ENCODE peak calls at places on chromosomes 12 and 14, in ten cellular contexts. D, R, M, O, N, J, T, U, Q and S are unnamed samples.

GRCh38 chr12:111028830-111029229 is 108.5 kb upstream of the MYL2 start:
- DNase-seq in D (no peak), R (no peak), M (no peak), O (no peak), N (no peak), J (no peak), T (no peak), U (no peak), Q (no peak), S (no peak)

GRCh38 chr14:20684662-20685456 is 499 bp downstream of the RNASE4 start:
- DNase-seq in D (no peak), R (no peak), M (peak), O (peak), N (peak), J (no peak), T (peak), U (no peak), Q (no peak), S (no peak)

GRCh38 chr14:39265032-39265431 is 31.3 kb downstream of the MIA2 start:
- DNase-seq in D (no peak), R (peak), M (peak), O (peak), N (no peak), J (peak), T (no peak), U (no peak), Q (no peak), S (no peak)

GRCh38 chr12:19066471-19067001 is 63.0 kb upstream of the PLEKHA5 start:
- DNase-seq in D (no peak), R (no peak), M (no peak), O (no peak), N (no peak), J (peak), T (no peak), U (no peak), Q (no peak), S (no peak)

GRCh38 chr12:7493006-7493405 is 10.6 kb downstream of the CD163 start:
- DNase-seq in D (no peak), R (no peak), M (no peak), O (no peak), N (no peak), J (no peak), T (no peak), U (no peak), Q (no peak), S (no peak)

GRCh38 chr14:95547626-95548327 is 12.9 kb downstream of the GLRX5 start:
- DNase-seq in D (no peak), R (peak), M (peak), O (peak), N (peak), J (peak), T (no peak), U (no peak), Q (no peak), S (no peak)

GRCh38 chr14:96086574-96087077 is 47.5 kb downstream of the C14orf132 start:
- DNase-seq in D (no peak), R (no peak), M (no peak), O (peak), N (no peak), J (no peak), T (no peak), U (no peak), Q (no peak), S (no peak)

GRCh38 chr12:115385141-115385540 is 701.2 kb upstream of the TBX3 start:
- DNase-seq in D (no peak), R (no peak), M (no peak), O (no peak), N (no peak), J (no peak), T (no peak), U (no peak), Q (no peak), S (no peak)

GRCh38 chr12:51766067-51766466 is 82.5 kb downstream of the FIGNL2 start:
- DNase-seq in D (no peak), R (no peak), M (no peak), O (no peak), N (no peak), J (no peak), T (no peak), U (no peak), Q (no peak), S (no peak)

GRCh38 chr12:75747572-75747995 is 236.2 kb upstream of the KRR1 start:
- DNase-seq in D (no peak), R (no peak), M (peak), O (peak), N (no peak), J (no peak), T (no peak), U (no peak), Q (no peak), S (peak)

GRCh38 chr14:58100735-58101368 is 51.2 kb downstream of the ARMH4 start:
- DNase-seq in D (no peak), R (no peak), M (peak), O (peak), N (no peak), J (no peak), T (no peak), U (no peak), Q (no peak), S (no peak)

GRCh38 chr12:60059180-60059579 is 463.4 kb downstream of the SLC16A7 start:
- DNase-seq in D (no peak), R (no peak), M (no peak), O (no peak), N (no peak), J (no peak), T (no peak), U (no peak), Q (no peak), S (no peak)

GRCh38 chr12:28191690-28192089 is 1.4 kb downstream of the CCDC91 start:
- DNase-seq in D (no peak), R (no peak), M (peak), O (peak), N (no peak), J (peak), T (no peak), U (no peak), Q (no peak), S (no peak)

GRCh38 chr12:54358945-54359761 is 5.1 kb downstream of the GPR84 start:
- DNase-seq in D (peak), R (peak), M (peak), O (peak), N (peak), J (peak), T (peak), U (peak), Q (peak), S (peak)
- TF ChIP-seq CTCF in D (no peak), R (no peak), M (no peak), O (no peak), N (no peak), J (no peak), T (no peak), U (no peak), Q (no peak), S (no peak)

DNA sequence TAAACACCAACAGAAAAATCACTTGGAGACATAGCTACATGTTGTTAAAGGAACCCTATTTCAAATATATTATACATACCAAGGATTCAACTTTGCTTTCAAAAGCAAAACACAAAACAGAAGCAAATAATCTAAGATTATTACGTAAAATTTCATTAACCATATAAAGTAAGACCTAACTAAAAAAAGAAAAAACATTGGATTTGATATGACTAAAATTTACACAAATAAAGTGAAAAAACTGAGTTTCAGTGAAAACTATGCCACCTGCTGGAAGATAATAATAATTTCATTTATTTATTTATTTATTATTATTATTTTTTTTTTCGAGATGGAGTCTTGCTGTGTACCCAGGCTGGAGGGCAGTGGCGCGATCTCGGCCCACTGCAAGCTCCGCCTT is 45.2 kb downstream of the WDHD1 start:
- DNase-seq in D (no peak), R (no peak), M (peak), O (peak), N (no peak), J (no peak), T (no peak), U (no peak), Q (no peak), S (no peak)
- TF ChIP-seq CTCF in D (peak), R (no peak), M (no peak), O (peak), N (peak), J (no peak), T (no peak), U (no peak), Q (no peak), S (peak)

GRCh38 chr12:48041591-48042423 is 37.5 kb upstream of the COL2A1 start:
- DNase-seq in D (no peak), R (no peak), M (no peak), O (no peak), N (no peak), J (no peak), T (no peak), U (no peak), Q (no peak), S (no peak)

GRCh38 chr12:48045061-48045846 is 41.0 kb upstream of the COL2A1 start:
- DNase-seq in D (no peak), R (no peak), M (no peak), O (no peak), N (no peak), J (no peak), T (no peak), U (no peak), Q (no peak), S (no peak)

GRCh38 chr12:48045965-48046364 is 41.7 kb upstream of the COL2A1 start:
- DNase-seq in D (no peak), R (no peak), M (no peak), O (no peak), N (no peak), J (no peak), T (no peak), U (no peak), Q (no peak), S (no peak)

GRCh38 chr12:48043771-48044170 is 39.5 kb upstream of the COL2A1 start:
- DNase-seq in D (no peak), R (no peak), M (no peak), O (no peak), N (no peak), J (no peak), T (no peak), U (no peak), Q (no peak), S (no peak)

DNA sequence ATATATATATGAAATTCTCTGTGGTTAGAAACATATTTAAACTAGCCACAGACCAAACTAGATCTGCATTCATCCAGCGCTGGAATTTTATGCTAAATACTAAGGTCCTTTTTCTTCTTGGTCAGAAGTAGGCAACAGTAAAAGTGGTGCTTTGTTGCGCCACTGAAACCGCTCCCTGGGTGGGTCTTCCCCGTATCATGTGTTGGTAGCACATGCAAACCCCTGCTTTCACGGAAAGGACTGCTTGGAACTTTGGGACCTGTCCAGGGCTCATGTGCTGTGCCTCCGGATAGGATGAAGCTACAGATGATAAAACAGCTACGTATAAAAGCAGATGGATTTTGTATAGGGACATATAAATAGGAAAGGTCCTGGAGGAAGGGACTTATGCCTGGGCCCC is 40.1 kb upstream of the COL2A1 start:
- DNase-seq in D (no peak), R (no peak), M (no peak), O (no peak), N (no peak), J (no peak), T (no peak), U (no peak), Q (no peak), S (no peak)
- TF ChIP-seq CTCF in D (no peak), R (no peak), M (no peak), O (no peak), N (no peak), J (no peak), T (no peak), U (no peak), Q (no peak), S (no peak)

GRCh38 chr12:47875732-47876131 is 29.1 kb downstream of the VDR start:
- DNase-seq in D (no peak), R (no peak), M (no peak), O (no peak), N (no peak), J (no peak), T (no peak), U (no peak), Q (no peak), S (no peak)

GRCh38 chr12:47877081-47877480 is 27.7 kb downstream of the VDR start:
- DNase-seq in D (no peak), R (no peak), M (no peak), O (no peak), N (no peak), J (no peak), T (no peak), U (no peak), Q (no peak), S (no peak)

GRCh38 chr12:47878293-47878917 is 26.4 kb downstream of the VDR start:
- DNase-seq in D (no peak), R (no peak), M (no peak), O (no peak), N (no peak), J (no peak), T (no peak), U (no peak), Q (no peak), S (no peak)

GRCh38 chr12:47874316-47874715 is 30.5 kb downstream of the VDR start:
- DNase-seq in D (no peak), R (no peak), M (no peak), O (no peak), N (no peak), J (no peak), T (no peak), U (no peak), Q (no peak), S (no peak)

DNA sequence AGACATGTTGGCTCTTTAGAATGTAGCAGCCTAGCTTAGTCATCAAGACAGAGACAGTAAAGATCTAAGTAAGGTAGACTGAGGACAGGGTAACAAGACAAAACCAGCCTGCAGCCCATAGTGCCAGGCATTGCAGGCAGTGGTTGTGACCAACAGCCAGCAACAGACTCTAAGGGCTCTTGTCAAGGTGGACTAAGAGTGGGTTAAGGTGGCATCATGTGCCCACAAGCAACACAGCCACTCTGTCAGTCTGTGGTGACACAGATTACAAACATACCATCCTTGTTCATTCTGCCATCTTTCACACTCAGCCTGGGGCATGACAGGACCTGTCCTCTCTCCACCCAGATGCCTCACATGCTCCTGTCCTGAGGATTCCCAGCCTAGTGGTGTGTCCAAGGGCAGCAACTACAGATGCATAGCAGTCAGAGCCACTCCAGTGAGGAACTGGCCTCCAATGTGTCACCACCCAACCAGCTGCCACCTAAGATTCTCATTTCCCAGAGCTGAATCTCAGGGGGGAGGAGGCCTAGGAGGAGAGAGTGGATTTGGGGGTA is 28.3 kb downstream of the VDR start:
- DNase-seq in D (no peak), R (no peak), M (no peak), O (no peak), N (no peak), J (no peak), T (no peak), U (no peak), Q (no peak), S (no peak)
- TF ChIP-seq CTCF in D (no peak), R (no peak), M (no peak), O (no peak), N (no peak), J (no peak), T (no peak), U (no peak), Q (no peak), S (no peak)

DNA sequence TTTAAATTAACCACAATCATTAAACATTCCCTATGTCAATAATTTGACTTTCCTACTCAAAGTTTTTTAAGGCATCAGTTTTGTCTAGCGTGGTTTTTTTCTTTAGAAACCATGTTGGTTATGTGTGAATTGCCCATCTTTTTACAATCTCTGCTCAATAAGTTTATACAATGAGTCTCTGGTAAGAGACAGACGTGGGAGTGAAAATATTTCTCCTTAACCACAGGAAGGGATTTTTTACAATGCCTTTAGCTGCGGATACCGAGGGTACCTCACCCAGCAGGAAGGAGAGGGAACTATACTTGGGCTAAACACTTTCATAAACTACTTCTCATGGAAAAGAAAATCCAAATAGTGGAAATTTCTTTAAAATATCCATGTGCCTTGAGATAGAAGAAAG is 191.4 kb upstream of the BCL2L14 start:
- DNase-seq in D (no peak), R (no peak), M (no peak), O (peak), N (no peak), J (no peak), T (no peak), U (no peak), Q (no peak), S (no peak)
- TF ChIP-seq CTCF in D (no peak), R (no peak), M (no peak), O (no peak), N (no peak), J (no peak), T (no peak), U (no peak), Q (no peak), S (no peak)

GRCh38 chr12:125552223-125552747 is 487.1 kb downstream of the AACS start:
- DNase-seq in D (no peak), R (no peak), M (no peak), O (no peak), N (no peak), J (no peak), T (no peak), U (no peak), Q (no peak), S (no peak)

GRCh38 chr12:125549171-125549570 is 483.9 kb downstream of the AACS start:
- DNase-seq in D (no peak), R (no peak), M (no peak), O (no peak), N (no peak), J (no peak), T (no peak), U (no peak), Q (no peak), S (no peak)

GRCh38 chr12:125544979-125545378 is 479.7 kb downstream of the AACS start:
- DNase-seq in D (no peak), R (no peak), M (no peak), O (no peak), N (no peak), J (no peak), T (no peak), U (no peak), Q (no peak), S (no peak)

DNA sequence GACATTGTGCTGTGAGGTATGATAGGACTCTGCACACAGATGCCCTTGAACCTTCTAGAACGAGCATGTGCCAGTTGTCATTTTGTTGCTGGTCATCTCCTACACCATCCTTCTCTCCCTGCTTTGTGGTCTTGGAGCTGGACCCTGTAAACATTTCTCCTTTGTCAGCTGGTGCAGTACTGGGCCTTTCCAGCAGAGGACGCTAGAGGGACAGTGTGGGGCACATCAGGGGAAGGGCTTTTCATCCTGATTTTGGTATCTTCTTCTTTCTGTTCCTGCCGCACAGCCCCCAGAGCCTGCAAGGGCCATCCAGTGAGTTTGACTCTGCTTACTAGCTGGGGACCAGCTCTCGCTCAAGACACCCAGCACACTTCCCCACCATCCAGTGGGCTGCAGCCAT is 484.6 kb downstream of the AACS start:
- DNase-seq in D (no peak), R (peak), M (no peak), O (no peak), N (peak), J (no peak), T (peak), U (no peak), Q (no peak), S (no peak)
- TF ChIP-seq CTCF in D (no peak), R (peak), M (peak), O (peak), N (peak), J (peak), T (peak), U (no peak), Q (peak), S (peak)

GRCh38 chr14:100289916-100290606 is 16.2 kb downstream of the SLC25A29 start:
- DNase-seq in D (no peak), R (no peak), M (no peak), O (no peak), N (peak), J (no peak), T (peak), U (peak), Q (no peak), S (no peak)

GRCh38 chr14:100292301-100292775 is 13.9 kb downstream of the SLC25A29 start:
- DNase-seq in D (no peak), R (no peak), M (no peak), O (no peak), N (no peak), J (no peak), T (peak), U (peak), Q (no peak), S (no peak)

GRCh38 chr14:100290607-100291304 is 15.5 kb downstream of the SLC25A29 start:
- DNase-seq in D (no peak), R (no peak), M (no peak), O (no peak), N (no peak), J (no peak), T (peak), U (peak), Q (no peak), S (no peak)

GRCh38 chr14:100292776-100293461 is 13.3 kb downstream of the SLC25A29 start:
- DNase-seq in D (no peak), R (no peak), M (no peak), O (no peak), N (no peak), J (no peak), T (peak), U (peak), Q (no peak), S (no peak)

DNA sequence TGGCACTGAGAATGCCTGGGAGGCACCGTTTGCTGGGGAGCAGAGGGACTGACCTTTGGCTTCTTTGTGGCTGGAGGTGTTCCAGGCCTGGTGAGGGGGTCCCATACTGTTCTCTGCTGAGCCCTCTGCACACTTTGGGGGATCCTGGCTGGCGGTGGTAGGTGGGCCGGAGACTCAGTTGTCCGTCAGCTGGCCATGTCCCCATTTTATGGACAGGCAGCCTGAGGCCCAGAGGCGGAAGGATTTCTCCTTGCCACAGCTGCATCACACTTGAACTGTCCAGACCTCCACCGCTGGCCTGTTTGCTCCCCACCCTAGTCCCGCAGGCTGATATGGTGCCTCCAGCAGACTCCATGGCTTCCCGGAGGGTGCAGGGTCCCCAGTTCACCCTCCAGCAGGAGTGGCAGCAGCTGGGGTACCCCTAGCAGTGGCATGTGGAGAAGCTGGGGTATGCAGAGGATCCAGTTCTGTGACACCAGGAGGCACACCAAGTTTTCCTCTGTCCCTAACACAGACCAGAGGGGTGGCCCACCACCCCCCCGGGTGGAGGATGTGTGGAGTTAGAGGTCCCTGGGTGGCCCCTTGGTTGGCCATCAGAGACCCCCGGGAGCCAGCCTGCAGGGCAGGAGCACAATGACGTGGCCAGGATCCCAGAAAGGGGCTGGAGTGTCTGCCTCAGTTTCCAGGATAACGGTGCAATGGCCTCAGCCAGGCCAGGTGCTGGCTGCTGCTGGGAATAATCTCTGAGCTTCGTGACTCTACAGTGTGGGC is 14.8 kb downstream of the SLC25A29 start:
- DNase-seq in D (no peak), R (no peak), M (no peak), O (no peak), N (no peak), J (no peak), T (peak), U (peak), Q (no peak), S (no peak)
- TF ChIP-seq CTCF in D (no peak), R (no peak), M (no peak), O (no peak), N (no peak), J (no peak), T (no peak), U (no peak), Q (no peak), S (no peak)